ENCODE peak calls at places on chromosomes 13 and 19, in nine cellular contexts. L is CD4-positive, alpha-beta memory T cell; R is ascending aorta; D is neuronal stem cell; Y is H1; F is endothelial cell of umbilical vein; C is CD4-positive, CD25-positive, alpha-beta regulatory T cell; P is tibial artery; B is AG04450. W is an unnamed sample.

GRCh38 chr13:23081246-23081645 is 99.5 kb upstream of the SGCG start:
- DNase-seq in L (no peak), R (no peak), D (no peak), Y (no peak), F (no peak), C (no peak), P (no peak), B (peak; percentile 18), W (no peak)

GRCh38 chr13:96003304-96003703 is 49.9 kb downstream of the UGGT2 start:
- DNase-seq in L (no peak), R (no peak), D (no peak), Y (no peak), F (peak; percentile 69), C (no peak), P (no peak), B (no peak), W (no peak)

GRCh38 chr13:23848019-23848418 is 41.2 kb downstream of the MIPEP start:
- DNase-seq in L (no peak), R (no peak), D (no peak), Y (no peak), F (no peak), C (no peak), P (no peak), B (no peak), W (no peak)

GRCh38 chr19:42461700-42462324 is 19.1 kb upstream of the CXCL17 start:
- DNase-seq in L (no peak), R (no peak), D (no peak), Y (no peak), F (no peak), C (no peak), P (no peak), B (no peak), W (no peak)

GRCh38 chr19:42459926-42460325 is 17.2 kb upstream of the CXCL17 start:
- DNase-seq in L (no peak), R (no peak), D (no peak), Y (no peak), F (no peak), C (no peak), P (no peak), B (no peak), W (no peak)

GRCh38 chr13:24269803-24270202 is 39.6 kb upstream of the C1QTNF9 start:
- DNase-seq in L (no peak), R (no peak), D (no peak), Y (no peak), F (no peak), C (no peak), P (no peak), B (no peak), W (peak; percentile 33)

GRCh38 chr13:64716936-64717335 is 2513.2 kb downstream of the PCDH9 start:
- DNase-seq in L (no peak), R (no peak), D (no peak), Y (no peak), F (no peak), C (no peak), P (no peak), B (no peak), W (no peak)

GRCh38 chr19:56504581-56504980 is 3.1 kb upstream of the ZNF471 start:
- DNase-seq in L (no peak), R (no peak), D (no peak), Y (no peak), F (no peak), C (no peak), P (no peak), B (no peak), W (no peak)

GRCh38 chr13:33140161-33140560 is 123.9 kb downstream of the KL start:
- DNase-seq in L (no peak), R (no peak), D (no peak), Y (no peak), F (no peak), C (no peak), P (no peak), B (no peak), W (no peak)

GRCh38 chr13:76019421-76020044 is 383.4 kb downstream of the LMO7 start:
- DNase-seq in L (no peak), R (no peak), D (no peak), Y (peak; percentile 51), F (no peak), C (no peak), P (no peak), B (no peak), W (no peak)

GRCh38 chr19:13012690-13013608 is 17.7 kb downstream of the NFIX start:
- DNase-seq in L (no peak), R (no peak), D (no peak), Y (no peak), F (peak; percentile 11), C (no peak), P (peak; percentile 87), B (no peak), W (no peak)

GRCh38 chr19:13873776-13874515 is 3.0 kb upstream of the NANOS3 start:
- DNase-seq in L (no peak), R (no peak), D (no peak), Y (no peak), F (no peak), C (no peak), P (no peak), B (no peak), W (no peak)

GRCh38 chr13:31929031-31929770 is 102.4 kb upstream of the FRY start:
- DNase-seq in L (no peak), R (no peak), D (no peak), Y (no peak), F (no peak), C (no peak), P (no peak), B (no peak), W (no peak)

GRCh38 chr13:90696254-90696653 is 651.2 kb upstream of the MIR17HG start:
- DNase-seq in L (no peak), R (no peak), D (no peak), Y (no peak), F (no peak), C (no peak), P (no peak), B (no peak), W (no peak)

GRCh38 chr19:11848594-11849263 is at the start of gene ZNF439:
- DNase-seq in L (peak; percentile 87), R (peak; percentile 71), D (peak; percentile 26), Y (peak; percentile 23), F (peak; percentile 7), C (peak; percentile 73), P (peak; percentile 94), B (peak; percentile 18), W (peak; percentile 92)

GRCh38 chr19:49637865-49638350 is 2.0 kb downstream of the RRAS start:
- DNase-seq in L (no peak), R (peak; percentile 78), D (no peak), Y (peak; percentile 31), F (peak; percentile 67), C (no peak), P (peak; percentile 94), B (no peak), W (peak; percentile 95)

GRCh38 chr13:94708031-94708571 is 4.2 kb downstream of the SOX21 start:
- DNase-seq in L (no peak), R (no peak), D (peak; percentile 91), Y (no peak), F (no peak), C (no peak), P (no peak), B (no peak), W (no peak)

GRCh38 chr19:34217952-34218817 is 36.2 kb upstream of the GARRE1 start:
- DNase-seq in L (peak; percentile 87), R (no peak), D (no peak), Y (no peak), F (peak; percentile 58), C (peak; percentile 34), P (no peak), B (peak; percentile 93), W (no peak)

GRCh38 chr19:7522923-7523667 is 671 bp downstream of the MCOLN1 start:
- DNase-seq in L (peak; percentile 22), R (no peak), D (no peak), Y (no peak), F (no peak), C (no peak), P (peak; percentile 48), B (no peak), W (no peak)

GRCh38 chr13:48531416-48532145 is 1.3 kb downstream of the RCBTB2 start:
- DNase-seq in L (no peak), R (no peak), D (no peak), Y (no peak), F (no peak), C (no peak), P (no peak), B (no peak), W (no peak)
- H3K4me3 ChIP-seq in L (peak overlapping the region; percentile 70), R (peak overlapping the region; percentile 78), D (no peak overlapping the region), Y (peak overlapping the region; percentile 55), F (peak overlapping the region; percentile 74), C (peak overlapping the region; percentile 91), P (peak overlapping the region; percentile 65), B (peak overlapping the region; percentile 84), W (peak overlapping the region; percentile 83)

GRCh38 chr13:92806215-92806614 is 420.4 kb upstream of the GPC6 start:
- DNase-seq in L (no peak), R (no peak), D (no peak), Y (no peak), F (no peak), C (no peak), P (no peak), B (no peak), W (no peak)
- H3K27ac ChIP-seq in L (no peak overlapping the region), R (peak overlapping the region; percentile 53), D (no peak overlapping the region), Y (no peak overlapping the region), F (no peak overlapping the region), C (no peak overlapping the region), P (peak overlapping the region; percentile 73), B (no peak overlapping the region), W (peak overlapping the region; percentile 56)

DNA sequence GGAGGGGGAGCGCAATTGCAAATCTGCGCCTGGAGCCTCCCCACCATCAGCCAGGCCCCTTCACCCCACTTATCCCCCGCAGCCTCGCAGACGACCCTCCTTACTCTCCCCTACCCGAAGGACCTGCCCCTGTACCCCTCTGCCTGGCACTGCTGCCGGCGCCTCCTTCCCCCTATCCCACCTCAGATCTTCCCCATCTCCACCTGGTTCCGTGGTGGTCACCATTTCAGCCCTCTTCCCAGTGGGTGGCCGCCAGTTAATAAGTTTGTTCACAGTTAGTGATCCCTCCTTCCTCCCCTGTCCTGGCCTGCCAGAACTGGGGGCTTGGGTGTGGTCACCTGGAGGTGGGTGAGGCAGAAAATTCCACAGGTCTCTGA is 397 bp downstream of the SLC44A2 start:
- DNase-seq in L (no peak), R (no peak), D (no peak), Y (no peak), F (no peak), C (no peak), P (no peak), B (no peak), W (no peak)
- H3K4me3 ChIP-seq in L (no peak overlapping the region), R (peak overlapping the region; percentile 67), D (peak overlapping the region; percentile 77), Y (peak overlapping the region; percentile 89), F (peak overlapping the region; percentile 33), C (no peak overlapping the region), P (peak overlapping the region; percentile 63), B (peak overlapping the region; percentile 62), W (peak overlapping the region; percentile 81)

DNA sequence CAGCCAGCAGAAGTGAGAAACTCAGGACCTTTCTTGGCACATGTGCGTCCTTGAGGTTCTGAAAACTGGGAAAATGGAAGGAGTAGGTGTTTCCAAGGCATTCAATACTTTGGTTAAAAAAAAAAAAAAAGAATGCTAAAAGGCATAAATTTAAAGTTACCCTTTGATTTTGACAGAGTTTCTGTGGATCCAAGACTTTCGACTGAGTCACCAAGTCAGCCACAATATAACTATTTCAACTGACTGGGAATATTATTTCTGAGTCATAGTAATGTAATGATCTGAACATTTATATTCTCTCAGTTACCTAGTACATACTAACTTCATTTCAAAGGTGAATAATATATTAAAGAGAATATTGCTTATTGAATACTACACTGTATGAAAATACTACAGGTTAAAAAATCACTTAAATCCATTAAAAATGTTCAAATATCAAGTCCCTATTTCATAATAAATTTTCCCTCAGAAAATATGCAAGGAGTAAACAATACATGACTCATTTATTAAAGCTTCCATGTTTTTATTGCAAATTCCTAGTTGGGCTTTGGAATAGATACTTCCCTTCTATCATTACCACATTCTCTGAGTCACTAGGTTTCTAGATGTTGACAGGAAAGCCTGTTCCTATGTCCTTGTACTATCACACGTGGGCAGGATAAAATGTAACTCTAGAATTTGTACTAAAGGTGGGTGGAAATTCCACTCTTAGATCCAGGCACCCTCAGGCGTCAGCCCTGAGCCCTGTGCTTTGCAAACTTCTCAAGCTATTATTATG is 2.3 kb upstream of the ITGBL1 start:
- DNase-seq in L (no peak), R (no peak), D (no peak), Y (no peak), F (peak; percentile 91), C (no peak), P (no peak), B (peak; percentile 65), W (no peak)
- H3K27ac ChIP-seq in L (no peak overlapping the region), R (no peak overlapping the region), D (no peak overlapping the region), Y (no peak overlapping the region), F (peak overlapping the region; percentile 94), C (no peak overlapping the region), P (peak overlapping the region; percentile 85), B (peak overlapping the region; percentile 77), W (peak overlapping the region; percentile 23)

W was measured in coronary artery.